ENCODE peak calls at places on chromosomes 3 and 15, in seven cellular contexts. Q, K, V, G, T, S and Y are unnamed samples.

GRCh38 chr3:3309836-3310235 is 130.3 kb upstream of the CRBN start:
- DNase-seq in Q (no peak), K (no peak), V (no peak), G (no peak), T (no peak), S (no peak), Y (no peak)

GRCh38 chr3:30659270-30660127 is 53.1 kb downstream of the TGFBR2 start:
- DNase-seq in Q (no peak), K (no peak), V (no peak), G (no peak), T (no peak), S (no peak), Y (no peak)

GRCh38 chr3:177191108-177191779 is 6.0 kb downstream of the TBL1XR1 start:
- DNase-seq in Q (no peak), K (no peak), V (no peak), G (no peak), T (no peak), S (no peak), Y (no peak)

GRCh38 chr3:60579734-60580133 is 671.5 kb downstream of the FHIT start:
- DNase-seq in Q (no peak), K (no peak), V (no peak), G (no peak), T (no peak), S (no peak), Y (no peak)

GRCh38 chr15:98442379-98442833 is 205.9 kb upstream of the IGF1R start:
- DNase-seq in Q (no peak), K (no peak), V (peak; percentile 70), G (no peak), T (no peak), S (peak; percentile 60), Y (peak; percentile 78)

GRCh38 chr15:62848631-62849050 is 193.9 kb upstream of the TPM1 start:
- DNase-seq in Q (no peak), K (no peak), V (peak; percentile 20), G (no peak), T (no peak), S (no peak), Y (no peak)

GRCh38 chr15:70356062-70356860 is 258.5 kb upstream of the TLE3 start:
- DNase-seq in Q (no peak), K (no peak), V (no peak), G (peak; percentile 42), T (no peak), S (peak; percentile 59), Y (no peak)

GRCh38 chr15:75410196-75410595 is 41.3 kb downstream of the SIN3A start:
- DNase-seq in Q (no peak), K (no peak), V (no peak), G (no peak), T (no peak), S (no peak), Y (no peak)